ENCODE peak calls at places on chromosomes 1 and 21, in five cellular contexts. One of them, this sample, is unnamed.

GRCh38 chr1:224747578-224747977 is 131.5 kb downstream of the CNIH3 start:
- DNase-seq in cardiac fibroblast: peak; percentile 63
- DNase-seq in Calu3: no peak
- DNase-seq in dorsolateral prefrontal cortex: no peak
- DNase-seq in PC-9: no peak
- DNase-seq in this sample: peak; percentile 14

GRCh38 chr21:39137248-39138186 is 45.7 kb downstream of the PSMG1 start:
- DNase-seq in cardiac fibroblast: peak; percentile 68
- DNase-seq in Calu3: no peak
- DNase-seq in dorsolateral prefrontal cortex: no peak
- DNase-seq in PC-9: no peak
- DNase-seq in this sample: peak; percentile 27

GRCh38 chr1:58305622-58306021 is 240.9 kb downstream of the OMA1 start:
- DNase-seq in cardiac fibroblast: no peak
- DNase-seq in Calu3: no peak
- DNase-seq in dorsolateral prefrontal cortex: no peak
- DNase-seq in PC-9: no peak
- DNase-seq in this sample: no peak

GRCh38 chr1:114330451-114330983 is 176.8 kb upstream of the SYT6 start:
- DNase-seq in cardiac fibroblast: no peak
- DNase-seq in Calu3: no peak
- DNase-seq in dorsolateral prefrontal cortex: peak; percentile 52
- DNase-seq in PC-9: no peak
- DNase-seq in this sample: no peak

GRCh38 chr1:98355656-98356384 is 305.7 kb upstream of the SNX7 start:
- DNase-seq in cardiac fibroblast: no peak
- DNase-seq in Calu3: no peak
- DNase-seq in dorsolateral prefrontal cortex: no peak
- DNase-seq in PC-9: no peak
- DNase-seq in this sample: no peak

GRCh38 chr1:66402194-66402593 is 131.8 kb upstream of the SGIP1 start:
- DNase-seq in cardiac fibroblast: peak; percentile 83
- DNase-seq in Calu3: no peak
- DNase-seq in dorsolateral prefrontal cortex: peak; percentile 57
- DNase-seq in PC-9: no peak
- DNase-seq in this sample: no peak

GRCh38 chr1:201760516-201760915 is 68.4 kb upstream of the IPO9 start:
- DNase-seq in cardiac fibroblast: peak; percentile 54
- DNase-seq in Calu3: no peak
- DNase-seq in dorsolateral prefrontal cortex: no peak
- DNase-seq in PC-9: no peak
- DNase-seq in this sample: no peak

GRCh38 chr1:32984090-32984828 is 19.6 kb upstream of the RNF19B start:
- DNase-seq in cardiac fibroblast: peak; percentile 54
- DNase-seq in Calu3: no peak
- DNase-seq in dorsolateral prefrontal cortex: peak; percentile 70
- DNase-seq in PC-9: no peak
- DNase-seq in this sample: peak; percentile 58

GRCh38 chr1:109777436-109777835 is 13.7 kb upstream of the EPS8L3 start:
- DNase-seq in cardiac fibroblast: no peak
- DNase-seq in Calu3: no peak
- DNase-seq in dorsolateral prefrontal cortex: peak; percentile 44
- DNase-seq in PC-9: no peak
- DNase-seq in this sample: no peak

GRCh38 chr21:43343095-43343991 is 83.6 kb downstream of the SIK1 start:
- DNase-seq in cardiac fibroblast: no peak
- DNase-seq in Calu3: peak; percentile 82
- DNase-seq in dorsolateral prefrontal cortex: no peak
- DNase-seq in PC-9: peak; percentile 94
- DNase-seq in this sample: no peak

GRCh38 chr1:248136811-248137210 is 8.1 kb upstream of the OR2M5 start:
- DNase-seq in cardiac fibroblast: no peak
- DNase-seq in Calu3: no peak
- DNase-seq in dorsolateral prefrontal cortex: no peak
- DNase-seq in PC-9: no peak
- DNase-seq in this sample: no peak

GRCh38 chr1:62536865-62537264 is 60.5 kb upstream of the ANGPTL3 start:
- DNase-seq in cardiac fibroblast: no peak
- DNase-seq in Calu3: no peak
- DNase-seq in dorsolateral prefrontal cortex: no peak
- DNase-seq in PC-9: no peak
- DNase-seq in this sample: no peak

GRCh38 chr1:230753586-230754251 is 6.5 kb downstream of the CAPN9 start:
- DNase-seq in cardiac fibroblast: peak; percentile 59
- DNase-seq in Calu3: peak; percentile 32
- DNase-seq in dorsolateral prefrontal cortex: no peak
- DNase-seq in PC-9: no peak
- DNase-seq in this sample: peak; percentile 28

GRCh38 chr1:50981741-50982140 is 11.7 kb downstream of the CDKN2C start:
- DNase-seq in cardiac fibroblast: no peak
- DNase-seq in Calu3: no peak
- DNase-seq in dorsolateral prefrontal cortex: no peak
- DNase-seq in PC-9: no peak
- DNase-seq in this sample: no peak

GRCh38 chr1:9075023-9075422 is 5.6 kb upstream of the SLC2A5 start:
- DNase-seq in cardiac fibroblast: no peak
- DNase-seq in Calu3: no peak
- DNase-seq in dorsolateral prefrontal cortex: no peak
- DNase-seq in PC-9: no peak
- DNase-seq in this sample: no peak

GRCh38 chr21:43767980-43768867 is 7.9 kb downstream of the CSTB start:
- DNase-seq in cardiac fibroblast: peak; percentile 88
- DNase-seq in Calu3: peak; percentile 74
- DNase-seq in dorsolateral prefrontal cortex: no peak
- DNase-seq in PC-9: peak; percentile 84
- DNase-seq in this sample: peak; percentile 89

GRCh38 chr1:177145102-177145779 is 19.3 kb downstream of the ASTN1 start:
- DNase-seq in cardiac fibroblast: peak; percentile 6
- DNase-seq in Calu3: no peak
- DNase-seq in dorsolateral prefrontal cortex: no peak
- DNase-seq in PC-9: no peak
- DNase-seq in this sample: no peak

GRCh38 chr1:216927111-216927510 is 203.9 kb upstream of the ESRRG start:
- DNase-seq in cardiac fibroblast: no peak
- DNase-seq in Calu3: no peak
- DNase-seq in dorsolateral prefrontal cortex: no peak
- DNase-seq in PC-9: no peak
- DNase-seq in this sample: no peak

This sample was measured in iris pigment epithelial cell.